ENCODE peak calls at places on chromosomes 13 and 19, in four cellular contexts. L is upper lobe of left lung, B is ovary, O is IMR-90. Z is an unnamed sample.

GRCh38 chr13:79085021-79085420 is 321.0 kb downstream of the RBM26 start:
- DNase-seq in L (no peak), B (no peak), O (no peak), Z (no peak)

GRCh38 chr13:53242015-53242414 is 213.4 kb downstream of the OLFM4 start:
- DNase-seq in L (no peak), B (no peak), O (no peak), Z (no peak)

GRCh38 chr13:97889803-97890202 is 63.7 kb upstream of the IPO5 start:
- DNase-seq in L (no peak), B (no peak), O (no peak), Z (no peak)

GRCh38 chr19:33462112-33462726 is 59.4 kb downstream of the PEPD start:
- DNase-seq in L (peak), B (no peak), O (no peak), Z (no peak)

GRCh38 chr19:3575949-3576673 is 3.4 kb downstream of the HMG20B start:
- DNase-seq in L (no peak), B (no peak), O (no peak), Z (no peak)

GRCh38 chr13:20685042-20685441 is 18.5 kb upstream of the IL17D start:
- DNase-seq in L (no peak), B (no peak), O (no peak), Z (no peak)

GRCh38 chr19:15456871-15457700 is 7.3 kb downstream of the RASAL3 start:
- DNase-seq in L (peak), B (no peak), O (no peak), Z (no peak)

GRCh38 chr19:11196406-11197287 is 698 bp downstream of the KANK2 start:
- DNase-seq in L (peak), B (peak), O (peak), Z (peak)

GRCh38 chr19:38849746-38850230 is at the start of gene HNRNPL:
- DNase-seq in L (peak), B (peak), O (no peak), Z (no peak)

GRCh38 chr19:57620673-57621348 is 6.8 kb downstream of the ZNF134 start:
- DNase-seq in L (no peak), B (no peak), O (peak), Z (no peak)

GRCh38 chr13:46747031-46747820 is 49.7 kb downstream of the ESD start:
- DNase-seq in L (no peak), B (no peak), O (no peak), Z (no peak)

GRCh38 chr13:50891206-50891605 is 18.4 kb upstream of the RNASEH2B start:
- DNase-seq in L (no peak), B (no peak), O (no peak), Z (no peak)

GRCh38 chr13:50894504-50894903 is 15.1 kb upstream of the RNASEH2B start:
- DNase-seq in L (no peak), B (no peak), O (no peak), Z (no peak)

GRCh38 chr13:50893211-50893852 is 16.3 kb upstream of the RNASEH2B start:
- DNase-seq in L (no peak), B (no peak), O (peak), Z (no peak)

GRCh38 chr13:50894042-50894441 is 15.5 kb upstream of the RNASEH2B start:
- DNase-seq in L (no peak), B (no peak), O (no peak), Z (no peak)

DNA sequence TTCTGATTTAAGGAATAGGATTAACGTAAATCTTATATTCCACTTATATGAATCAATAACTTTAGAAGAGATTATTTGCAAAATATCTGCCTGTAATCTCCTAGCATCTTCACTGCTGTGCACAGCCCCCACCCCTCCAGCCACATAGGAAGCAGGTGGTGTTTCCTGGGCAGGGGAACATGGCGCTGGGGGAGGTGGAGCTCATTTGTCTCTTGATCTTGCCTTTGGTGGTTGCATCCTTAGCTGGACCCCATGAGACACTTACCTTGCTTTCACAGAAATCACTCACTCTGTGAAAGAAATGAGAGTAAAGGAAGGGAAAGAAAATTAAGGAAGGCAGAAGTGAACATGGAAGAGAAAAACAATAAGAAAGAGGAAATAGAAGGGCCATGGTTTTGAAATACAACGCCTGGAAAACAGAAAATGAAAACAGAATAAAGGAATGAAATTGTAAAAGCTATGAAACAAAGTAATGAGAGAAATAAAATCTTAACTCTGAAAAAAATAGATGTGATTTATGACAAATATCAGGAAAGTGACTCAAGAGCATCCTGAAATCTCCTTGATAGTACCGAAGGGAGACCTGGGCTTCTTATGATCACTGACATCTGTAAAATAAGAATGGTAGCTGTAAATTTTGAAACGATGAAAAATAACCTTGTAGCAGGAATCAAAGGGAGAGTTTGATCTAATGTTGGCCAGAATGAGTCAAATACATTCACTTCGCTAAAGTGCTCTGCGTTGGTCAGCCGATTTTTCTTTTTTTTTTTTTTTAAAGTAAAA is 17.2 kb upstream of the RNASEH2B start:
- DNase-seq in L (no peak), B (no peak), O (no peak), Z (no peak)
- TF ChIP-seq POLR2A in L (no peak), B (no peak), O (no peak), Z (no peak)

GRCh38 chr19:46784262-46785053 is 3.9 kb downstream of the SLC1A5 start:
- DNase-seq in L (peak), B (peak), O (peak), Z (peak)
- TF ChIP-seq POLR2A in L (no peak), B (no peak), O (no peak), Z (no peak)

DNA sequence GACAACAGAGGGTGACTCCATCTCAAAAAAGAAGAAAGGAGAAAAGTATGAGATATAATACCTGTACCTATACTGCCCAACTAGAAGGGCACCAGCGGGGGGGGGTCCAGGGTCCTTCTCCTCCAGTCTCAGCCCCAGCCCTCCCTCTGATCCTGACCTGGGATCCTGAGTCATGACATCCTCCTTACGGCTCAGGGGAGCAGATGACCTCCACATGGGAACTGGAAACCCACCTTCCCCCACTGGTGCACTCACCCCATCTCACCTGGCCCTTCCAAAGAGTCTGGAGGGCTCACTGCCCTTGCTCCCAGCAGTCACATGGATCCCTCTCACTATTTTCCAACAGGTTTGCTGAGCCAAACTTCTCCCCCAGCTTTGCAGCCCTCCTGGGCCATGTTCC is 24.2 kb downstream of the TUBA3C start:
- DNase-seq in L (no peak), B (no peak), O (no peak), Z (no peak)
- TF ChIP-seq POLR2A in L (no peak), B (no peak), O (no peak), Z (no peak)

GRCh38 chr19:19508217-19508616 is 7.1 kb downstream of the TSSK6 start:
- DNase-seq in L (no peak), B (no peak), O (no peak), Z (no peak)
- TF ChIP-seq POLR2A in L (no peak), B (no peak), O (no peak), Z (no peak)

DNA sequence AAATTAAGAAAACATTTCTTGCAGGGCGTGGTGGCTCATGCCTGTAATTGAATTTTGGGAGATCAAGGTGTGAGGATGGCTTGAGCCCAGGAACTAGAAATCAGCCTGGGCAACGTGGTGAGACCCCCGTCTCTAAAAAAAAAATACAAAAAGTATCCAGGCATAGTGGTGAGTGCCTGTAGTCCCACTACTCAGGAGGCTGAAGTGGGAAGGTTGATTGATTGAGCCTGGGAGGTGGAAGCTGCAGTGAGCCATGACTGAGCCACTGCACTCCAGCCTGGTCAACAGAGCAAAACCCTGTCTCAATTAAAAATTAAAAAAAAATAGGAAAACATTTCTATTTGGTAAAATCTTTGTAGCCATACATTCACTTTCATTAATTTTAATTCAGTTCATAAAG is 526.5 kb downstream of the PCDH9 start:
- DNase-seq in L (no peak), B (no peak), O (no peak), Z (no peak)
- TF ChIP-seq POLR2A in L (no peak), B (no peak), O (no peak), Z (no peak)

DNA sequence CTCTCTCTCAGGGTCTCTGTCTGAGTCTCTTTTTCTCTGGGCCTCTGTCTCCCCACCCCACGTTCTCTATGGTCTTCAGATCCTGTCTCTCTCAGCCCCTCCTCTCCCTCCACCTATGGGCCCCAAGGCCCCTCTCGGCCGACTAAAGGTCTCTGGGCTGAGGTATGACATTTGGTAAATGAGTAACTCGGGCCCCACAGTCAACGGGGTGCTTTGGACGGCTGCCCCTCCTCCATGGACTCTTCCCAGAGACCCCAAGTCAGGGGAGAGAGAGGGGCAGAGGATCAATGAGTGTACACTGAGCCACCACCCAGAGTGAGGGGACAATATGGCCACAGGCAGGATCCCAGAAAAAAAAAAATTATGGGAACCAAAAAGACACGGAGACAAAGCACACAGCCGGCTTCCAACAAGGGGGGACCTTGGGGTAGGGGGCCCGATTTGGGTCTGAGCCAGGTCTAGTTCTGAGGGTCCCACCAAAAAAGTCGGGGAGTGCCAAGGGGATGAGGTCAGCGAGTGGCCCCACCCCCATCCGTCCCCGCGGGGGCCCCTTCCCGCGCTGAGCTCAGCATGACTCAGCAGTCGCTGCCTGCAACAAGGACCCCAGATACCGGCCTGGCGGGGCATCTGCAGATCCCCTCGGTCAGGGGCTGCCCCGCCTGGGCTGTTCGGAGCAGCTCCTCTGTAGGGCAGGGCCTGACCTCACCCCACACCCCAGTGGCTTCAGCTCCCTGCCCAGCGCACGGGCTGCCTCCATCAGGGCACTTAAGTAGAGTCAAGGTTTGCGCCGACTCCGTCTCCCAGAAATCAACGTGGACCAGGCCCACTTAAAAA is 1.5 kb upstream of the FTL start:
- DNase-seq in L (peak), B (peak), O (peak), Z (peak)
- TF ChIP-seq POLR2A in L (no peak), B (peak), O (no peak), Z (no peak)

GRCh38 chr19:5718032-5718578 is 1.8 kb downstream of the LONP1 start:
- DNase-seq in L (no peak), B (no peak), O (peak), Z (no peak)
- TF ChIP-seq POLR2A in L (no peak), B (no peak), O (no peak), Z (no peak)

Z was measured in H54.